ENCODE peak calls at places on chromosomes 4 and X, in nine cellular contexts. I is lower leg skin, C is neural crest cell, U is left ventricle myocardium inferior, Z is dorsolateral prefrontal cortex, M is tibial nerve, K is heart left ventricle, F is OCI-LY7, L is kidney epithelial cell. Q is an unnamed sample.

GRCh38 chr4:36091997-36092396 is 152.3 kb downstream of the ARAP2 start:
- DNase-seq in K (no peak), Z (no peak), C (no peak), L (no peak), M (no peak), I (no peak), U (no peak), F (no peak), Q (no peak)

GRCh38 chr4:161554372-161554990 is 609.3 kb downstream of the FSTL5 start:
- DNase-seq in F (no peak), Z (no peak), I (no peak), L (peak), U (no peak), M (no peak), K (no peak), C (no peak), Q (no peak)

GRCh38 chr4:77795339-77795738 is 23.8 kb downstream of the CNOT6L start:
- DNase-seq in F (no peak), Z (no peak), U (no peak), I (no peak), L (no peak), M (no peak), C (no peak), K (no peak), Q (no peak)

GRCh38 chr4:167238226-167238625 is 3.9 kb upstream of the SPOCK3 start:
- DNase-seq in M (no peak), L (no peak), F (no peak), I (no peak), U (no peak), K (no peak), C (no peak), Z (no peak), Q (no peak)

GRCh38 chr4:41212221-41213203 is 1.8 kb downstream of the APBB2 start:
- DNase-seq in U (no peak), M (no peak), K (peak), F (peak), I (no peak), L (no peak), C (no peak), Z (peak), Q (no peak)

GRCh38 chr4:3878678-3879077 is 112.5 kb downstream of the ADRA2C start:
- DNase-seq in Z (no peak), I (no peak), U (no peak), C (no peak), K (no peak), F (no peak), L (no peak), M (no peak), Q (no peak)

GRCh38 chr4:4899202-4899925 is 39.9 kb downstream of the MSX1 start:
- DNase-seq in C (no peak), Z (no peak), M (no peak), F (no peak), I (peak), K (no peak), L (no peak), U (no peak), Q (no peak)

GRCh38 chr4:28269426-28269825 is 1408.8 kb downstream of the STIM2 start:
- DNase-seq in U (no peak), K (no peak), M (no peak), C (no peak), I (no peak), L (no peak), F (no peak), Z (no peak), Q (no peak)

GRCh38 chrX:2478546-2479419 is 22.0 kb downstream of the DHRSX start:
- DNase-seq in U (no peak), F (no peak), I (no peak), M (no peak), K (no peak), C (no peak), L (no peak), Z (peak), Q (no peak)

GRCh38 chr4:76831475-76832390 is 66.2 kb downstream of the SOWAHB start:
- DNase-seq in I (no peak), F (no peak), C (no peak), Z (no peak), M (no peak), U (no peak), K (no peak), L (no peak), Q (no peak)

GRCh38 chr4:15201782-15202181 is 199.5 kb downstream of the CPEB2 start:
- DNase-seq in L (no peak), C (no peak), U (no peak), F (no peak), Z (no peak), M (no peak), I (no peak), K (no peak), Q (no peak)

GRCh38 chrX:68794486-68794885 is 34.3 kb upstream of the EFNB1 start:
- DNase-seq in M (no peak), Z (no peak), C (no peak), F (no peak), I (no peak), K (no peak), L (no peak), U (no peak), Q (no peak)

GRCh38 chr4:8334786-8335460 is 65.4 kb downstream of the HTRA3 start:
- DNase-seq in C (no peak), M (no peak), U (no peak), L (no peak), F (no peak), I (peak), Z (peak), K (no peak), Q (peak)

GRCh38 chr4:161577604-161578301 is 586.0 kb downstream of the FSTL5 start:
- DNase-seq in M (no peak), U (no peak), I (no peak), Z (no peak), F (no peak), L (no peak), C (no peak), K (no peak), Q (no peak)

GRCh38 chr4:94406668-94407437 is 44.9 kb upstream of the PDLIM5 start:
- DNase-seq in Z (peak), F (peak), M (peak), L (peak), K (peak), I (peak), C (peak), U (peak), Q (no peak)

GRCh38 chr4:37667197-37668100 is 18.7 kb downstream of the RELL1 start:
- DNase-seq in L (no peak), U (no peak), F (no peak), K (no peak), Z (no peak), M (no peak), I (no peak), C (no peak), Q (no peak)

GRCh38 chr4:180057198-180057821 is 2185.9 kb upstream of the TENM3 start:
- DNase-seq in F (no peak), C (no peak), U (no peak), L (no peak), K (no peak), Z (no peak), I (no peak), M (no peak), Q (no peak)

GRCh38 chrX:9644335-9644734 is 121.3 kb downstream of the GPR143 start:
- DNase-seq in C (no peak), Z (no peak), I (no peak), K (no peak), F (no peak), U (no peak), M (no peak), L (no peak), Q (no peak)

GRCh38 chrX:19705196-19705769 is 182.1 kb downstream of the SH3KBP1 start:
- DNase-seq in U (no peak), L (no peak), M (no peak), Z (no peak), F (no peak), K (no peak), I (no peak), C (no peak), Q (no peak)

GRCh38 chr4:1285790-1286553 is 3.7 kb upstream of the MAEA start:
- DNase-seq in L (no peak), Z (no peak), M (no peak), I (peak), U (no peak), F (peak), K (no peak), C (no peak), Q (no peak)

GRCh38 chr4:15373363-15373762 is 54.5 kb upstream of the C1QTNF7 start:
- DNase-seq in K (no peak), L (no peak), U (no peak), C (no peak), M (no peak), F (no peak), Z (no peak), I (no peak), Q (no peak)

GRCh38 chrX:117325706-117326105 is 790.9 kb downstream of the KLHL13 start:
- DNase-seq in M (no peak), L (no peak), C (no peak), Z (no peak), I (no peak), K (no peak), U (no peak), F (no peak), Q (no peak)

GRCh38 chrX:123138473-123138872 is 45.6 kb upstream of the GRIA3 start:
- DNase-seq in I (no peak), U (no peak), C (no peak), Z (no peak), M (no peak), K (no peak), L (no peak), F (no peak), Q (peak)

GRCh38 chr4:71254451-71255012 is 84.3 kb upstream of the SLC4A4 start:
- DNase-seq in M (no peak), Z (no peak), L (no peak), F (no peak), I (no peak), U (no peak), K (no peak), C (no peak), Q (no peak)
- TF ChIP-seq CTCF in M (no peak), Z (no peak), L (no peak), F (no peak), I (no peak), U (no peak), K (peak), C (no peak), Q (peak)

GRCh38 chr4:26404597-26405323 is 83.9 kb downstream of the RBPJ start:
- DNase-seq in I (no peak), C (no peak), Z (no peak), L (no peak), M (no peak), K (no peak), U (no peak), F (no peak), Q (no peak)
- TF ChIP-seq CTCF in I (no peak), C (peak), Z (no peak), L (no peak), M (no peak), K (no peak), U (peak), F (peak), Q (no peak)

DNA sequence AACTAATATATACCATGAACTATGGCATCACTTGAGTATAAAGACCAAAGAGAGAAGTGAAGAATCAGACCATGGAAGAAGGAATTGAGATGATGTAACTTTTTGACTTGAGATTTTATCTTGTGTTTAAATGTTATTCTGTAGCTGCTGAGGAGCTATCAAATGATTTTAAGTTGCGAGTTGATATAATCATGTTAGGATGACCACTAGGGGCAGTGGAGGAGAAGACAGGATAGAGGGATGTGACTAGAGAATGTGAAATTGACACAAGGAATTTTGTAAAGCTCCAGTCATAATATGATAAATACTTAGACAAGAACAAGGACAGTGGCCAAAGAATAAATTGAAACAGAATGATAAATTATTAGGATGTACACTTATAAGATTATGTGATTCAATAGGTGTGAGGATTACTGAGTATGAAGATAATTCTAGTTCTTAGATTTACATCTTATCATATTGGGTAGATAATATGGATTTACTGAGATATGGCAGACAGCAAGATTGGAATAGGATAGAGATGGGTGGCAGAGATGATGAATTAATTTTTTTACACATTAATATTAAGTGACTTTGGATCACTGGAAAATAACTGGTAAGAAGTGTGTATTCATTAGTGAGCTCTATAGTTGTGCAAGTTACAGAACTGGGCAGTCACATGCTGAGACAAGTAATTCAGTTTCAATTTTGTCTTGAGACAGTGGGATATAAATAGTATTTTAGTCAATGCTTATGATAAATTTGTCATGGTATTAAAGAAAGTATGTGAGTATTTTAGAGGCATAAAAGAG is 816.0 kb upstream of the PCDH10 start:
- DNase-seq in C (no peak), L (no peak), Z (no peak), U (no peak), K (no peak), F (peak), M (no peak), I (no peak), Q (no peak)
- TF ChIP-seq CTCF in C (peak), L (peak), Z (peak), U (no peak), K (peak), F (peak), M (no peak), I (no peak), Q (peak)

GRCh38 chrX:138775501-138775900 is 64.0 kb upstream of the FGF13 start:
- DNase-seq in K (no peak), I (no peak), M (no peak), L (no peak), C (no peak), U (no peak), Z (no peak), F (peak), Q (no peak)
- TF ChIP-seq CTCF in K (peak), I (no peak), M (no peak), L (peak), C (peak), U (peak), Z (peak), F (peak), Q (peak)

GRCh38 chr4:128837679-128838078 is 28.2 kb downstream of the JADE1 start:
- DNase-seq in I (no peak), L (no peak), K (no peak), U (no peak), M (no peak), F (no peak), Z (no peak), C (no peak), Q (no peak)

GRCh38 chr4:128841402-128841801 is 31.9 kb downstream of the JADE1 start:
- DNase-seq in L (no peak), K (no peak), I (no peak), F (no peak), M (no peak), Z (no peak), C (no peak), U (no peak), Q (no peak)

GRCh38 chr4:128837198-128837597 is 27.7 kb downstream of the JADE1 start:
- DNase-seq in I (no peak), C (no peak), F (no peak), L (no peak), Z (no peak), M (no peak), K (no peak), U (no peak), Q (no peak)

GRCh38 chr4:128844931-128845330 is 35.4 kb downstream of the JADE1 start:
- DNase-seq in Z (no peak), C (no peak), K (peak), U (peak), I (peak), F (no peak), M (peak), L (no peak), Q (no peak)

GRCh38 chr4:128840711-128841318 is 31.3 kb downstream of the JADE1 start:
- DNase-seq in Z (no peak), U (no peak), M (no peak), F (no peak), C (no peak), L (no peak), K (no peak), I (peak), Q (no peak)
- TF ChIP-seq CTCF in Z (no peak), U (no peak), M (no peak), F (no peak), C (peak), L (no peak), K (no peak), I (no peak), Q (no peak)

GRCh38 chr4:165013691-165014090 is 18.1 kb upstream of the TRIM60 start:
- DNase-seq in I (no peak), L (no peak), C (no peak), F (no peak), Z (no peak), M (no peak), U (no peak), K (no peak), Q (no peak)

GRCh38 chr4:165010991-165011390 is 20.8 kb upstream of the TRIM60 start:
- DNase-seq in Z (no peak), F (no peak), K (no peak), C (no peak), U (no peak), I (no peak), M (no peak), L (no peak), Q (no peak)

GRCh38 chr4:165011403-165011802 is 20.4 kb upstream of the TRIM60 start:
- DNase-seq in I (no peak), Z (no peak), F (no peak), K (no peak), C (no peak), M (no peak), U (no peak), L (no peak), Q (no peak)

GRCh38 chr4:165016971-165017370 is 14.8 kb upstream of the TRIM60 start:
- DNase-seq in L (no peak), Z (no peak), U (no peak), M (no peak), F (no peak), I (no peak), K (no peak), C (no peak), Q (no peak)
- TF ChIP-seq CTCF in L (peak), Z (no peak), U (no peak), M (no peak), F (peak), I (no peak), K (no peak), C (peak), Q (peak)

GRCh38 chrX:133593531-133593930 is 178.2 kb upstream of the GPC4 start:
- DNase-seq in U (no peak), L (no peak), C (no peak), I (no peak), K (no peak), M (no peak), Z (no peak), F (no peak), Q (no peak)
- TF ChIP-seq CTCF in U (no peak), L (no peak), C (no peak), I (no peak), K (no peak), M (no peak), Z (no peak), F (no peak), Q (no peak)